ENCODE peak calls at places on chromosomes 11 and 22, in six cellular contexts. W, Y, B, H, I and K are unnamed samples.

GRCh38 chr11:47992959-47993820 is 12.8 kb downstream of the PTPRJ start:
- DNase-seq in W (no peak), Y (peak; percentile 76), B (peak; percentile 77), H (no peak), I (peak; percentile 87), K (no peak)

GRCh38 chr11:35066029-35066428 is 72.9 kb upstream of the CD44 start:
- DNase-seq in W (no peak), Y (no peak), B (no peak), H (no peak), I (no peak), K (no peak)

GRCh38 chr11:58028687-58029411 is 1.9 kb upstream of the OR6Q1 start:
- DNase-seq in W (no peak), Y (peak; percentile 9), B (peak; percentile 39), H (no peak), I (peak; percentile 83), K (no peak)

GRCh38 chr11:443542-444199 is 1.9 kb upstream of the ANO9 start:
- DNase-seq in W (no peak), Y (peak; percentile 35), B (no peak), H (no peak), I (peak; percentile 19), K (no peak)

GRCh38 chr11:83816572-83817187 is 530.5 kb upstream of the CCDC90B start:
- DNase-seq in W (peak; percentile 38), Y (peak; percentile 41), B (peak; percentile 29), H (no peak), I (peak; percentile 32), K (no peak)

GRCh38 chr22:31826443-31826842 is 72.6 kb downstream of the DEPDC5 start:
- DNase-seq in W (no peak), Y (no peak), B (no peak), H (no peak), I (no peak), K (no peak)

GRCh38 chr11:128189823-128190222 is 397.5 kb downstream of the ETS1 start:
- DNase-seq in W (no peak), Y (no peak), B (no peak), H (no peak), I (no peak), K (no peak)

GRCh38 chr22:42277988-42278776 is 7.7 kb upstream of the TCF20 start:
- DNase-seq in W (peak; percentile 37), Y (peak; percentile 13), B (no peak), H (no peak), I (peak; percentile 4), K (no peak)

GRCh38 chr11:12287374-12288211 is 89.8 kb upstream of the PARVA start:
- DNase-seq in W (peak; percentile 80), Y (peak; percentile 96), B (peak; percentile 99), H (peak; percentile 91), I (peak; percentile 95), K (peak; percentile 46)

GRCh38 chr22:40463017-40463631 is 92.7 kb downstream of the SGSM3 start:
- DNase-seq in W (no peak), Y (no peak), B (no peak), H (no peak), I (no peak), K (no peak)

GRCh38 chr22:25021976-25022711 is 69.6 kb downstream of the KIAA1671 start:
- DNase-seq in W (no peak), Y (no peak), B (no peak), H (no peak), I (no peak), K (no peak)

GRCh38 chr11:115168229-115168671 is 336.0 kb downstream of the CADM1 start:
- DNase-seq in W (no peak), Y (no peak), B (no peak), H (no peak), I (no peak), K (no peak)

GRCh38 chr22:21917959-21918261 is 34.7 kb downstream of the PPM1F start:
- DNase-seq in W (no peak), Y (no peak), B (no peak), H (no peak), I (no peak), K (no peak)

GRCh38 chr11:46718155-46719019 is 626 bp upstream of the F2 start:
- DNase-seq in W (no peak), Y (peak; percentile 41), B (no peak), H (no peak), I (peak; percentile 17), K (no peak)

GRCh38 chr11:125378596-125378995 is 117.5 kb downstream of the FEZ1 start:
- DNase-seq in W (no peak), Y (no peak), B (no peak), H (no peak), I (no peak), K (no peak)

GRCh38 chr11:65133724-65134123 is 595 bp downstream of the SYVN1 start:
- DNase-seq in W (no peak), Y (peak; percentile 67), B (peak; percentile 44), H (no peak), I (no peak), K (no peak)

GRCh38 chr22:42967933-42968332 is 47.0 kb downstream of the PACSIN2 start:
- DNase-seq in W (no peak), Y (no peak), B (no peak), H (no peak), I (peak; percentile 73), K (no peak)

GRCh38 chr11:36743039-36743438 is 145.0 kb upstream of the RAG2 start:
- DNase-seq in W (no peak), Y (no peak), B (no peak), H (no peak), I (no peak), K (no peak)

GRCh38 chr11:32348502-32348901 is 86.8 kb downstream of the WT1 start:
- DNase-seq in W (no peak), Y (no peak), B (no peak), H (no peak), I (peak; percentile 61), K (no peak)

GRCh38 chr22:35399114-35399677 is 744 bp upstream of the MCM5 start:
- DNase-seq in W (no peak), Y (no peak), B (no peak), H (no peak), I (no peak), K (no peak)

GRCh38 chr11:126433244-126433846 is 77.9 kb downstream of the ST3GAL4 start:
- DNase-seq in W (no peak), Y (no peak), B (no peak), H (no peak), I (no peak), K (no peak)

GRCh38 chr11:79232346-79232745 is 208.5 kb downstream of the TENM4 start:
- DNase-seq in W (no peak), Y (peak; percentile 26), B (peak; percentile 59), H (no peak), I (no peak), K (no peak)

GRCh38 chr22:39220897-39221850 is 23.6 kb downstream of the PDGFB start:
- DNase-seq in W (no peak), Y (peak; percentile 90), B (peak; percentile 88), H (no peak), I (peak; percentile 77), K (no peak)

GRCh38 chr11:82811369-82811768 is 77.7 kb upstream of the FAM181B start:
- DNase-seq in W (no peak), Y (no peak), B (no peak), H (no peak), I (no peak), K (no peak)

GRCh38 chr22:25488244-25489020 is 76.0 kb upstream of the GRK3 start:
- DNase-seq in W (peak; percentile 79), Y (peak; percentile 85), B (peak; percentile 80), H (peak; percentile 9), I (peak; percentile 57), K (no peak)

GRCh38 chr11:63837719-63838118 is 1.2 kb upstream of the MARK2 start:
- DNase-seq in W (no peak), Y (no peak), B (no peak), H (no peak), I (no peak), K (no peak)

GRCh38 chr11:33652407-33652806 is 48.2 kb downstream of the C11orf91 start:
- DNase-seq in W (peak; percentile 49), Y (no peak), B (no peak), H (no peak), I (no peak), K (no peak)

GRCh38 chr11:33258631-33259184 is 1.5 kb downstream of the HIPK3 start:
- DNase-seq in W (no peak), Y (peak; percentile 72), B (peak; percentile 72), H (no peak), I (no peak), K (no peak)

GRCh38 chr11:73308003-73308962 is at the start of gene ARHGEF17:
- DNase-seq in W (peak; percentile 88), Y (peak; percentile 87), B (peak; percentile 75), H (no peak), I (peak; percentile 87), K (peak; percentile 67)

DNA sequence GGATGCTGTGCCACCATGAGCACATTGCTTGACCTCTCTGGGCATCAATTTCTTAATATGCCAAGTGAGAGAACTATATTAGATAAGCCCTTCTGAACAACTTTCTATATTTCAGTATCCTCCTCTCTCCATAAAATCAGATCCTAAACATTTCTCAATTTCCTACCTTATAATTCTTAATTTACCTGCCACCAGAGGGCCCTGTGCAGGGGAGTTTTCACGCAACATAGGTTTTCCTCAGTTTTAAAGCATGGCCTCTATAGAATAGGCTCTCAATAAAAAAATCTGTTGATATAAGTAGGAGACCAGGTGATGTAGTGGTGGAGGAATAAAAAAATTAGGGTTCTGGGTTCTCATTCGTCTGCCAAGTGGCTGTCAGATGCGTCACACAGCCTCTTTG is 83.7 kb upstream of the DBX1 start:
- DNase-seq in W (no peak), Y (peak; percentile 7), B (no peak), H (no peak), I (no peak), K (no peak)
- TF ChIP-seq CTCF in W (peak; percentile 34), Y (peak; percentile 42), B (peak; percentile 30), H (no peak), I (peak; percentile 30), K (peak; percentile 55)

GRCh38 chr11:3223932-3224729 is 5.5 kb upstream of the MRGPRG start:
- DNase-seq in W (no peak), Y (no peak), B (no peak), H (no peak), I (no peak), K (no peak)
- TF ChIP-seq CTCF in W (no peak), Y (no peak), B (no peak), H (no peak), I (no peak), K (no peak)

DNA sequence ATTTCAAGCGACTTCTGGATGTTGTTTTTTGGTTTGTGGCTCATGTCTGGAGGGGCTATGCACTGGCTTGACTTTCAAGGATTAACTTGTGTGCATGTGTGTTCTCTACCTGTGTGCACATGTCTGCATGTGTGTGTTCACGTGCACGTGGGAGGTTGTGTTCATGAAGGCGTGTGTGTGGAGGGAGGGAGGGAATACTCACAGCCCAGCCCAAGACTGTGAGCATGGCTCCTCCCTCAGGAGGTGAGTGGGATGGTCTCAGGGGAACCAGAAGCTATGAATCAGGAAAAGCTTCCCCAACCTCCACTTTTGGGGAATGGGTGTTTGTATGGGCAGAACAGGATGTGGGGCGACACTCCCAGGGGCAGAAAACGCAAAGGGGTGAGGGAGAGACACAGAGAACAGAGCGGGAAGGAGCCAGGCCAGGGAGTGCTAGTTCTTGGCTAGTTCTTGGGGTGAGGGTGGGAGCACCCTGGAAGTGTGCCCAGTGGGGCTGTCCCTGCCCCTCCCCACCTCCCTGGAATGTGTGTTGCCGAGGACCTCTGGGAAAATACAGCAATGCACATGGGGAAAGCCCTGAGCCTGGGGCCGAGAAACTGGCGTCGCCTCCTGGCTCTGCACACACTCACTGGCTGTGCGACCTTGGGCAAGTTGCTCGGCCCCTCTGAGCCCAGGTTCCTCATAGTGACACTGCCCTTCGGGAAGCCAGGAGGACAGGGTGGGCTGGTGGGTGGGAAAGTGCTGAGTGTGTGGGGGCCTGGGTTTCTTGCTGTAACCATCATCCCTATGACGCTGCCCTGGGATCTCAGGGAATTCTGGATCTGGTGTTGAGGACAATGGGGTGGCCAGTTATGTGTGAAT is 16.9 kb upstream of the ALX4 start:
- DNase-seq in W (no peak), Y (no peak), B (no peak), H (no peak), I (no peak), K (no peak)
- TF ChIP-seq CTCF in W (no peak), Y (no peak), B (peak; percentile 6), H (no peak), I (peak; percentile 20), K (no peak)

GRCh38 chr22:46036558-46037408 is 59.8 kb upstream of the WNT7B start:
- DNase-seq in W (peak; percentile 39), Y (peak; percentile 33), B (no peak), H (no peak), I (peak; percentile 27), K (peak; percentile 9)
- TF ChIP-seq CTCF in W (no peak), Y (peak; percentile 3), B (no peak), H (no peak), I (peak; percentile 19), K (no peak)